ENCODE peak calls at places on chromosomes 6 and 20, in ten cellular contexts. K, W, P, V, E, A, G, Y, N and R are unnamed samples.
A peak's percentile ranks its signal among the peaks of the same experiment; 100 is the strongest.

GRCh38 chr6:105401247-105402089 is 1.4 kb downstream of the PREP start:
- DNase-seq in K (no peak), W (no peak), P (no peak), V (no peak), E (no peak), A (no peak), G (no peak), Y (no peak), N (no peak), R (no peak)

GRCh38 chr6:41286544-41287346 is at the start of gene TREM1:
- DNase-seq in K (peak; percentile 93), W (no peak), P (peak; percentile 86), V (peak; percentile 84), E (peak; percentile 46), A (peak; percentile 43), G (no peak), Y (peak; percentile 25), N (peak; percentile 64), R (no peak)

GRCh38 chr6:14865609-14866100 is 380.2 kb upstream of the JARID2 start:
- DNase-seq in K (no peak), W (no peak), P (no peak), V (no peak), E (no peak), A (no peak), G (no peak), Y (no peak), N (peak; percentile 88), R (no peak)

GRCh38 chr6:25034477-25034876 is 98.7 kb upstream of the RIPOR2 start:
- DNase-seq in K (no peak), W (no peak), P (no peak), V (no peak), E (no peak), A (no peak), G (no peak), Y (no peak), N (no peak), R (no peak)

GRCh38 chr6:38713812-38714211 is 1.3 kb upstream of the DNAH8 start:
- DNase-seq in K (no peak), W (no peak), P (no peak), V (no peak), E (no peak), A (no peak), G (peak; percentile 75), Y (no peak), N (peak; percentile 26), R (no peak)

GRCh38 chr20:61970357-61970756 is 95.3 kb downstream of the TAF4 start:
- DNase-seq in K (no peak), W (no peak), P (no peak), V (no peak), E (no peak), A (no peak), G (no peak), Y (no peak), N (no peak), R (no peak)

GRCh38 chr6:33276864-33277662 is at the start of gene B3GALT4:
- DNase-seq in K (peak; percentile 71), W (peak; percentile 89), P (peak; percentile 96), V (peak; percentile 79), E (peak; percentile 68), A (peak; percentile 71), G (peak; percentile 75), Y (no peak), N (peak; percentile 9), R (peak; percentile 69)

GRCh38 chr6:71157350-71157749 is 131.3 kb upstream of the OGFRL1 start:
- DNase-seq in K (no peak), W (no peak), P (no peak), V (no peak), E (no peak), A (no peak), G (no peak), Y (no peak), N (no peak), R (no peak)

GRCh38 chr6:141451508-141452353 is 681.0 kb upstream of the GJE1 start:
- DNase-seq in K (peak; percentile 48), W (no peak), P (no peak), V (no peak), E (no peak), A (no peak), G (no peak), Y (peak; percentile 73), N (no peak), R (no peak)

GRCh38 chr6:14716499-14717146 is 529.2 kb upstream of the JARID2 start:
- DNase-seq in K (no peak), W (no peak), P (no peak), V (no peak), E (no peak), A (no peak), G (no peak), Y (no peak), N (no peak), R (peak; percentile 85)

GRCh38 chr6:109762769-109763450 is 71.8 kb downstream of the FIG4 start:
- DNase-seq in K (peak; percentile 75), W (no peak), P (no peak), V (no peak), E (no peak), A (no peak), G (no peak), Y (no peak), N (no peak), R (no peak)

GRCh38 chr6:1278057-1278720 is 33.7 kb upstream of the FOXQ1 start:
- DNase-seq in K (no peak), W (no peak), P (no peak), V (no peak), E (no peak), A (no peak), G (no peak), Y (no peak), N (no peak), R (no peak)

GRCh38 chr20:49831022-49831769 is 18.6 kb downstream of the SLC9A8 start:
- DNase-seq in K (peak; percentile 89), W (no peak), P (no peak), V (no peak), E (no peak), A (no peak), G (no peak), Y (no peak), N (no peak), R (no peak)

GRCh38 chr20:15422966-15423365 is 1085.6 kb upstream of the FLRT3 start:
- DNase-seq in K (no peak), W (no peak), P (no peak), V (no peak), E (no peak), A (no peak), G (no peak), Y (no peak), N (no peak), R (no peak)

GRCh38 chr20:48217191-48217590 is 431.9 kb upstream of the SULF2 start:
- DNase-seq in K (no peak), W (no peak), P (no peak), V (no peak), E (no peak), A (no peak), G (no peak), Y (no peak), N (no peak), R (no peak)